ENCODE peak calls at places on chromosomes 5 and 9, in eight cellular contexts. Z, J, C, O, E, S, T and X are unnamed samples.
A peak's percentile ranks its signal among the peaks of the same experiment; 100 is the strongest.

GRCh38 chr5:66807743-66808142 is 211.6 kb downstream of the MAST4 start:
- DNase-seq in Z (no peak), J (no peak), C (peak; percentile 73), O (no peak), E (peak; percentile 52), S (peak; percentile 71), T (no peak), X (no peak)

GRCh38 chr5:56658972-56659371 is 156.4 kb upstream of the MAP3K1 start:
- DNase-seq in Z (no peak), J (no peak), C (no peak), O (no peak), E (no peak), S (no peak), T (no peak), X (no peak)

GRCh38 chr5:14603141-14603540 is 21.5 kb downstream of the OTULINL start:
- DNase-seq in Z (no peak), J (no peak), C (no peak), O (no peak), E (no peak), S (no peak), T (no peak), X (no peak)

GRCh38 chr5:138065102-138065501 is 18.7 kb upstream of the WNT8A start:
- DNase-seq in Z (peak; percentile 66), J (no peak), C (peak; percentile 17), O (no peak), E (no peak), S (peak; percentile 13), T (no peak), X (no peak)

GRCh38 chr9:89038354-89039091 is 47.3 kb downstream of the S1PR3 start:
- DNase-seq in Z (no peak), J (no peak), C (no peak), O (no peak), E (no peak), S (peak; percentile 89), T (no peak), X (no peak)

GRCh38 chr5:125317546-125317995 is 571.1 kb upstream of the ZNF608 start:
- DNase-seq in Z (no peak), J (no peak), C (no peak), O (no peak), E (peak; percentile 31), S (no peak), T (no peak), X (no peak)

GRCh38 chr9:127828262-127829031 is 25.8 kb downstream of the FPGS start:
- DNase-seq in Z (peak; percentile 98), J (no peak), C (peak; percentile 62), O (no peak), E (peak; percentile 83), S (peak; percentile 35), T (no peak), X (no peak)

GRCh38 chr9:137602661-137603060 is 2.8 kb upstream of the ARRDC1 start:
- DNase-seq in Z (no peak), J (no peak), C (no peak), O (no peak), E (no peak), S (no peak), T (no peak), X (no peak)

GRCh38 chr5:118614701-118615475 is 373.5 kb downstream of the DTWD2 start:
- DNase-seq in Z (no peak), J (no peak), C (no peak), O (no peak), E (no peak), S (no peak), T (no peak), X (no peak)

GRCh38 chr9:134294228-134295071 is 31.8 kb upstream of the RXRA start:
- DNase-seq in Z (peak; percentile 30), J (no peak), C (no peak), O (no peak), E (peak; percentile 72), S (no peak), T (no peak), X (no peak)

GRCh38 chr9:107971241-107971640 is 481.7 kb upstream of the KLF4 start:
- DNase-seq in Z (no peak), J (no peak), C (peak; percentile 8), O (no peak), E (no peak), S (no peak), T (no peak), X (no peak)

GRCh38 chr5:102796481-102796880 is 41.4 kb downstream of the PAM start:
- DNase-seq in Z (no peak), J (no peak), C (no peak), O (no peak), E (no peak), S (no peak), T (no peak), X (no peak)

GRCh38 chr5:96966801-96967200 is 30.9 kb downstream of the LNPEP start:
- DNase-seq in Z (no peak), J (no peak), C (no peak), O (no peak), E (no peak), S (no peak), T (no peak), X (no peak)

GRCh38 chr9:126363250-126363649 is 36.6 kb downstream of the MVB12B start:
- DNase-seq in Z (no peak), J (no peak), C (no peak), O (no peak), E (no peak), S (no peak), T (no peak), X (no peak)

GRCh38 chr5:127987354-127988148 is 96.0 kb upstream of the SLC12A2 start:
- DNase-seq in Z (no peak), J (no peak), C (no peak), O (no peak), E (no peak), S (no peak), T (no peak), X (no peak)

GRCh38 chr5:14810941-14811573 is 60.5 kb downstream of the ANKH start:
- DNase-seq in Z (no peak), J (no peak), C (no peak), O (no peak), E (no peak), S (peak; percentile 78), T (no peak), X (no peak)

GRCh38 chr9:9790216-9790872 is 822.5 kb downstream of the PTPRD start:
- DNase-seq in Z (peak; percentile 26), J (no peak), C (peak; percentile 37), O (no peak), E (peak; percentile 61), S (peak; percentile 63), T (no peak), X (no peak)

GRCh38 chr9:93077367-93077766 is 18.6 kb upstream of the CARD19 start:
- DNase-seq in Z (no peak), J (no peak), C (no peak), O (no peak), E (no peak), S (no peak), T (no peak), X (no peak)

GRCh38 chr5:14351845-14352712 is 208.9 kb downstream of the TRIO start:
- DNase-seq in Z (peak; percentile 64), J (peak; percentile 28), C (peak; percentile 61), O (peak; percentile 54), E (peak; percentile 75), S (peak; percentile 67), T (peak; percentile 42), X (peak; percentile 72)

GRCh38 chr5:92042237-92042636 is 659.1 kb upstream of the ARRDC3 start:
- DNase-seq in Z (no peak), J (no peak), C (no peak), O (no peak), E (no peak), S (no peak), T (no peak), X (no peak)

GRCh38 chr9:113543286-113544000 is 79.9 kb downstream of the RGS3 start:
- DNase-seq in Z (no peak), J (no peak), C (no peak), O (no peak), E (peak; percentile 58), S (peak; percentile 64), T (no peak), X (no peak)

GRCh38 chr5:132425975-132426524 is 56.5 kb downstream of the SLC22A5 start:
- DNase-seq in Z (no peak), J (no peak), C (no peak), O (no peak), E (no peak), S (no peak), T (no peak), X (no peak)

GRCh38 chr5:32274548-32275420 is 38.0 kb downstream of the MTMR12 start:
- DNase-seq in Z (no peak), J (no peak), C (no peak), O (no peak), E (no peak), S (no peak), T (no peak), X (no peak)

GRCh38 chr9:21576331-21577189 is 94.4 kb upstream of the IFNE start:
- DNase-seq in Z (no peak), J (no peak), C (peak; percentile 80), O (no peak), E (peak; percentile 79), S (peak; percentile 38), T (no peak), X (no peak)

GRCh38 chr9:4324513-4324912 is 24.6 kb upstream of the GLIS3 start:
- DNase-seq in Z (no peak), J (no peak), C (no peak), O (no peak), E (no peak), S (no peak), T (no peak), X (no peak)

GRCh38 chr9:126122901-126123616 is 203.6 kb upstream of the MVB12B start:
- DNase-seq in Z (no peak), J (no peak), C (no peak), O (no peak), E (no peak), S (no peak), T (no peak), X (no peak)

GRCh38 chr5:177109810-177110209 is 23.1 kb downstream of the FGFR4 start:
- DNase-seq in Z (no peak), J (no peak), C (no peak), O (no peak), E (no peak), S (no peak), T (no peak), X (no peak)

GRCh38 chr5:128534729-128535128 is 3.3 kb downstream of the FBN2 start:
- DNase-seq in Z (no peak), J (no peak), C (no peak), O (no peak), E (peak; percentile 12), S (no peak), T (no peak), X (no peak)

GRCh38 chr5:33753704-33754103 is 138.1 kb downstream of the ADAMTS12 start:
- DNase-seq in Z (no peak), J (no peak), C (no peak), O (no peak), E (no peak), S (no peak), T (no peak), X (no peak)

GRCh38 chr5:14008819-14009311 is 64.4 kb upstream of the DNAH5 start:
- DNase-seq in Z (no peak), J (no peak), C (peak; percentile 82), O (no peak), E (no peak), S (no peak), T (no peak), X (no peak)

GRCh38 chr9:16318516-16319060 is 551.9 kb downstream of the BNC2 start:
- DNase-seq in Z (no peak), J (no peak), C (no peak), O (no peak), E (no peak), S (peak; percentile 40), T (no peak), X (no peak)

GRCh38 chr9:112360047-112360804 is 19.7 kb upstream of the HSDL2 start:
- DNase-seq in Z (no peak), J (no peak), C (no peak), O (no peak), E (no peak), S (no peak), T (no peak), X (no peak)

GRCh38 chr9:132141364-132141947 is 20.4 kb upstream of the NTNG2 start:
- DNase-seq in Z (no peak), J (no peak), C (no peak), O (no peak), E (peak; percentile 85), S (peak; percentile 72), T (no peak), X (no peak)

GRCh38 chr5:168612123-168612522 is 33.0 kb upstream of the PANK3 start:
- DNase-seq in Z (no peak), J (no peak), C (no peak), O (no peak), E (no peak), S (no peak), T (no peak), X (no peak)